ENCODE peak calls at places on chromosome 1, in nine cellular contexts. A, J, F, M, I, Y, T, E and C are unnamed samples.

GRCh38 chr1:31154000-31154631 is 85.6 kb downstream of the NKAIN1 start:
- DNase-seq in A (no peak), J (no peak), F (no peak), M (peak; percentile 9), I (no peak), Y (no peak), T (no peak), E (peak; percentile 20), C (no peak)

GRCh38 chr1:15141933-15142647 is 11.5 kb upstream of the TMEM51 start:
- DNase-seq in A (no peak), J (no peak), F (no peak), M (peak; percentile 65), I (peak; percentile 45), Y (peak; percentile 72), T (no peak), E (no peak), C (peak; percentile 43)

GRCh38 chr1:153260473-153260979 is 1.0 kb downstream of the LORICRIN start:
- DNase-seq in A (no peak), J (no peak), F (no peak), M (no peak), I (no peak), Y (no peak), T (no peak), E (no peak), C (no peak)

GRCh38 chr1:65412984-65413375 is 7.5 kb upstream of the LEPR start:
- DNase-seq in A (no peak), J (no peak), F (no peak), M (no peak), I (no peak), Y (no peak), T (no peak), E (no peak), C (no peak)

GRCh38 chr1:155078496-155079209 is at the start of gene EFNA3:
- DNase-seq in A (peak; percentile 86), J (peak; percentile 78), F (peak; percentile 49), M (peak; percentile 48), I (peak; percentile 74), Y (no peak), T (peak; percentile 82), E (peak; percentile 76), C (no peak)

GRCh38 chr1:27350673-27351540 is 9.1 kb downstream of the SYTL1 start:
- DNase-seq in A (no peak), J (peak; percentile 99), F (no peak), M (no peak), I (no peak), Y (no peak), T (no peak), E (no peak), C (no peak)

GRCh38 chr1:205271277-205271676 is 43.5 kb downstream of the TMCC2 start:
- DNase-seq in A (no peak), J (no peak), F (no peak), M (peak; percentile 51), I (no peak), Y (no peak), T (peak; percentile 65), E (no peak), C (peak; percentile 32)

GRCh38 chr1:30409476-30410152 is 313.8 kb downstream of the MATN1 start:
- DNase-seq in A (no peak), J (no peak), F (no peak), M (no peak), I (no peak), Y (no peak), T (no peak), E (no peak), C (no peak)

GRCh38 chr1:116375884-116376733 is 3.1 kb downstream of the ATP1A1 start:
- DNase-seq in A (no peak), J (peak; percentile 68), F (peak; percentile 29), M (peak; percentile 85), I (peak; percentile 36), Y (peak; percentile 41), T (peak; percentile 60), E (peak; percentile 79), C (no peak)

GRCh38 chr1:169426174-169426716 is 1.0 kb downstream of the CCDC181 start:
- DNase-seq in A (no peak), J (no peak), F (no peak), M (no peak), I (no peak), Y (no peak), T (no peak), E (no peak), C (no peak)

GRCh38 chr1:183368213-183369108 is 49.7 kb downstream of the NMNAT2 start:
- DNase-seq in A (no peak), J (peak; percentile 42), F (no peak), M (no peak), I (peak; percentile 18), Y (no peak), T (no peak), E (no peak), C (no peak)

GRCh38 chr1:196209983-196210382 is 398.3 kb downstream of the KCNT2 start:
- DNase-seq in A (no peak), J (no peak), F (no peak), M (peak; percentile 64), I (no peak), Y (peak; percentile 30), T (no peak), E (no peak), C (no peak)

GRCh38 chr1:26360807-26361604 is 7.1 kb upstream of the CRYBG2 start:
- DNase-seq in A (no peak), J (no peak), F (no peak), M (no peak), I (no peak), Y (no peak), T (no peak), E (no peak), C (no peak)